ENCODE peak calls at places on chromosomes 2 and 18, in five cellular contexts. O is SJSA1, L is PC-3, S is IMR-90, M is Panc1. Y is an unnamed sample. For H3K4me1, the result is how much of the 10 kb centered on the place peaks cover.

GRCh38 chr18:59049726-59050660 is 89.7 kb upstream of the SEC11C start:
- DNase-seq in O (no peak), L (no peak), S (no peak), M (no peak), Y (no peak)

GRCh38 chr2:14616342-14616741 is 16.2 kb upstream of the LRATD1 start:
- DNase-seq in O (no peak), L (no peak), S (no peak), M (no peak), Y (no peak)

GRCh38 chr18:58501033-58501432 is 127.9 kb downstream of the ALPK2 start:
- DNase-seq in O (no peak), L (no peak), S (no peak), M (no peak), Y (no peak)

GRCh38 chr18:61546598-61546997 is 213.4 kb downstream of the CDH20 start:
- DNase-seq in O (peak), L (peak), S (peak), M (no peak), Y (no peak)

GRCh38 chr2:178716394-178716793 is 90.8 kb downstream of the TTN start:
- DNase-seq in O (no peak), L (no peak), S (no peak), M (no peak), Y (no peak)

GRCh38 chr2:58896600-58896999 is 655.5 kb upstream of the FANCL start:
- DNase-seq in O (no peak), L (no peak), S (peak), M (no peak), Y (no peak)

GRCh38 chr18:23059541-23060465 is 75.5 kb upstream of the CABLES1 start:
- DNase-seq in O (no peak), L (no peak), S (peak), M (no peak), Y (no peak)

GRCh38 chr2:184517402-184517801 is 80.9 kb upstream of the ZNF804A start:
- DNase-seq in O (no peak), L (no peak), S (no peak), M (no peak), Y (no peak)

GRCh38 chr18:23126352-23127056 is 8.8 kb upstream of the CABLES1 start:
- DNase-seq in O (no peak), L (no peak), S (no peak), M (no peak), Y (no peak)

GRCh38 chr2:217248312-217248935 is 388.6 kb upstream of the TNP1 start:
- DNase-seq in O (peak), L (no peak), S (peak), M (no peak), Y (no peak)

GRCh38 chr2:167293172-167293781 is 405.0 kb downstream of the XIRP2 start:
- DNase-seq in O (peak), L (peak), S (peak), M (no peak), Y (no peak)

GRCh38 chr2:61952291-61952690 is 46.8 kb downstream of the COMMD1 start:
- DNase-seq in O (no peak), L (no peak), S (no peak), M (no peak), Y (no peak)

GRCh38 chr2:233418052-233418760 is 63.9 kb downstream of the DGKD start:
- DNase-seq in O (no peak), L (peak), S (no peak), M (no peak), Y (no peak)

GRCh38 chr2:187499941-187500532 is 52.0 kb upstream of the CALCRL start:
- DNase-seq in O (peak), L (peak), S (peak), M (peak), Y (no peak)

GRCh38 chr2:197008229-197008628 is 81.7 kb upstream of the PGAP1 start:
- DNase-seq in O (no peak), L (peak), S (peak), M (no peak), Y (no peak)

GRCh38 chr2:185628985-185629384 is 109.6 kb upstream of the FSIP2 start:
- DNase-seq in O (no peak), L (peak), S (no peak), M (no peak), Y (peak)

GRCh38 chr18:50492061-50492460 is 67.8 kb upstream of the MAPK4 start:
- DNase-seq in O (no peak), L (no peak), S (no peak), M (no peak), Y (no peak)

GRCh38 chr18:48990497-48991298 is 39.9 kb upstream of the SMAD7 start:
- DNase-seq in O (peak), L (peak), S (peak), M (no peak), Y (no peak)

GRCh38 chr2:112151701-112152440 is 13.7 kb downstream of the FBLN7 start:
- DNase-seq in O (no peak), L (no peak), S (no peak), M (no peak), Y (no peak)

GRCh38 chr2:176405477-176405876 is 136.2 kb downstream of the MTX2 start:
- DNase-seq in O (no peak), L (no peak), S (no peak), M (no peak), Y (no peak)

GRCh38 chr2:42117923-42118758 is 51.0 kb upstream of the EML4 start:
- DNase-seq in O (peak), L (peak), S (peak), M (peak), Y (no peak)

GRCh38 chr2:126220336-126220735 is 435.6 kb upstream of the GYPC start:
- DNase-seq in O (no peak), L (peak), S (no peak), M (no peak), Y (no peak)

GRCh38 chr2:144484201-144484948 is 35.5 kb downstream of the ZEB2 start:
- DNase-seq in O (no peak), L (no peak), S (no peak), M (no peak), Y (no peak)

GRCh38 chr2:74502720-74503505 is 3.5 kb upstream of the LBX2 start:
- DNase-seq in O (peak), L (no peak), S (peak), M (no peak), Y (no peak)

GRCh38 chr2:74501335-74502071 is 2.1 kb upstream of the LBX2 start:
- DNase-seq in O (no peak), L (no peak), S (no peak), M (no peak), Y (no peak)

GRCh38 chr2:74503506-74504475 is 3.7 kb downstream of the PCGF1 start:
- DNase-seq in O (no peak), L (no peak), S (no peak), M (no peak), Y (no peak)

GRCh38 chr2:74500578-74500946 is 1.2 kb upstream of the LBX2 start:
- DNase-seq in O (no peak), L (no peak), S (no peak), M (no peak), Y (no peak)

DNA sequence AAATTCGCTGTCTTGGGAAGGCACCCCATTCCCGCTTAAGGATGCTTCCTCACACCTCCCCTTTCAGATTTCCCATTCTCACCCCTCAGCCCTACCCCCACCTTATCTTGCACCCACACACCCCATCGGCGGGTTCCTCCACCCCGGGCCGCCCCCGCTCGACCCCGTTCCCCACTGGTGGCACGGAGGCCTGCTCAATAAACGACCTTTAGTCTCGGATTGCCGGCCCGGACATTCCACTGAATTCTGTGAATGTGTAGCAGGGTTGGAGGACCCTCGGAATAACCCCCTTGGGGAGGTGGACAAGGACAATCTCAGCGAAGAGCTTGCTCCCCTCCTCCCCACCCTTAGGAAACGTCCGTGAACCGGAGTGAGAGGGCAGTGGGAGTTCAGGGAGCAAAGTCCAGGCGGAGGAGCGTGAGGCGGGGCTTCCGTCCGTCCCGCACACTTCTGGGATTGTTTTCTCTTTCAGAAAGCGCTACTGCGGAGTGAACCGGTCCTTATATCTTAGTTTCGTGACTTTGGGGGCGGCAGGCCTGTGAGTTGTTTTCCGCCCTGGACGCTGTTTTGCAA is 2.8 kb upstream of the LBX2 start:
- DNase-seq in O (no peak), L (no peak), S (no peak), M (no peak), Y (no peak)
- H3K4me3 ChIP-seq in O (peak), L (no peak), S (peak), M (peak), Y (peak)

DNA sequence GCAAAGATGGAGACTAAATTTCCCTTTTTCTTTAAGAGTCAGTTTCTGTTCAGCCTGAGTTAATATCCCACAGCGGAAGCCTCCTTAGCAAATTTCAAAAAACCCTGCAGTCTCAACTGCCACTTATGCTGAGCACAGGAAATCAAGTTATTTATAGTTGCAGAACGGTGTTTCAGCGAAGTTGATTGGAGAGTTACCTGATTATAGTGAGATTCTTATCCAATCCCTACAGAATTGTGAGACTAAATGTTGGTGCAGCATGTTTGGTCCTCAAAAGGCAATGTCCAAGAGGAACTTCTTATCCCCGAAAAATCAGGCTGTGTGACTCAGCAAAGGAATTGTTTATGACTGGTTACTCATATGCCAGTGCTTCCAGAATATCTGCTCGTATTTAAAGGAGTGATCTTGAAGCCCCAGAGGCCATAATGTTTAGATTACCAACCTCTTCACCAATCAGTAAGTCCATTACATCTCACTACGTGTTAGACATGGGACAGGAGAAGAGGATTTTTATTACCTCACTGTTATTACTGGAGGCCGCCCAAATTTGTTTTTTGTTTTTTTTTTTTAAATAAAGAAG is 67.9 kb downstream of the LRRFIP1 start:
- DNase-seq in O (peak), L (peak), S (peak), M (peak), Y (no peak)
- H3K4me1 ChIP-seq in O (under half), L (under half), S (under half), M (half or more), Y (under half)

DNA sequence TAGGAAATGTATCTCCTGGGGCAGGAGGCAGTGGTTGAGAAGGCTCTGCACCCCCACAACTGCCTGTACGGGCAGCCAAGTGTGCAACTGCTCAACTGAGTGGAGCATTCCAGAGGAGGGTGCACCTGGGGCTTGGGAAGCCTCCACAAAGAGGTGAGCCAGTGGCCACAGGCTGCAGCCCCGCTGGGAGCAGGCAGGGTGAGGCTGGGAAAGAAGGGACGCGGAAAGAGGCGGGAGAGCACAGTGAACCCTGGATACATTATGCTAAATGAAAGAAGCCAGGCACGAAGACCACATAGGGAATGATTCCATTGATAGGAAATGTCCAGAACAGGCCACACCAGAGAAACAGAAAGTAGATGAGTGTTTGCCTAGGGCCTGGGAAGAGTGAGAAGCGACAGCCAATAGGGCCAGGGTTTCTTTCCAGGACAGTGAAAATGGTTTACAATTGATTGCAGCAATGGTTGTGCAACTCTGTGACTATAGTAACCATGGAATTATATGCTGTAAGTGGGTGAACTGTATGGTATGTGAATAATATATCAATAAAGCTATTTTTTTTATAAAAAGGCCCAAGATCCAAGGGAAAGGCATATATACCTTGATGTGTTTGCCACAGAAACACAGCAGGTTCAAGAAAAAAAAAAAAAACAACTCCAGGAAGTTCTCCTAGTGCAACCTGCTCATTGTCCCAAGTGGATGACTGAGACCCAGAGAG is 82.4 kb downstream of the DDX1 start:
- DNase-seq in O (no peak), L (no peak), S (peak), M (no peak), Y (no peak)
- H3K4me3 ChIP-seq in O (no peak), L (no peak), S (no peak), M (no peak), Y (no peak)

DNA sequence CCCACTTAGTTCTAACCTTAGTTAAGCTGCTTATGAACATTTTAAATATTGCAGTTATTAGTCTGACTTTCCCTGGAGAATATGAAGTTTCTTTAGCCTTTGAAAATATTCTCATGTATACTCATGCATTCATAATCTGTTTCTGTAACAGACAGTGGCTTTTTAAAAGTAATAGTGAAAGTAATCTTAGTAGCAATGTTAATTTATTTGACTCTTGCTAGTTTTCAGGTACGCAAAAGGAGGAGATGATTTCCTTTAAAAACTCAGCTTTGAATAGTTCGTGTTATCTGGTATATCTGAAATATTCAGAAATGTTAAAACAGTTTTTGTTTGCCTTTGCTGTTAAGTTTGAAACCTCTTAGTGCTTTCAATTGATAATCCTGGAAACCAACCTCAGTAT is 3.8 kb downstream of the ANKRD12 start:
- DNase-seq in O (no peak), L (no peak), S (no peak), M (no peak), Y (no peak)
- H3K4me1 ChIP-seq in O (under half), L (under half), S (under half), M (under half), Y (under half)

DNA sequence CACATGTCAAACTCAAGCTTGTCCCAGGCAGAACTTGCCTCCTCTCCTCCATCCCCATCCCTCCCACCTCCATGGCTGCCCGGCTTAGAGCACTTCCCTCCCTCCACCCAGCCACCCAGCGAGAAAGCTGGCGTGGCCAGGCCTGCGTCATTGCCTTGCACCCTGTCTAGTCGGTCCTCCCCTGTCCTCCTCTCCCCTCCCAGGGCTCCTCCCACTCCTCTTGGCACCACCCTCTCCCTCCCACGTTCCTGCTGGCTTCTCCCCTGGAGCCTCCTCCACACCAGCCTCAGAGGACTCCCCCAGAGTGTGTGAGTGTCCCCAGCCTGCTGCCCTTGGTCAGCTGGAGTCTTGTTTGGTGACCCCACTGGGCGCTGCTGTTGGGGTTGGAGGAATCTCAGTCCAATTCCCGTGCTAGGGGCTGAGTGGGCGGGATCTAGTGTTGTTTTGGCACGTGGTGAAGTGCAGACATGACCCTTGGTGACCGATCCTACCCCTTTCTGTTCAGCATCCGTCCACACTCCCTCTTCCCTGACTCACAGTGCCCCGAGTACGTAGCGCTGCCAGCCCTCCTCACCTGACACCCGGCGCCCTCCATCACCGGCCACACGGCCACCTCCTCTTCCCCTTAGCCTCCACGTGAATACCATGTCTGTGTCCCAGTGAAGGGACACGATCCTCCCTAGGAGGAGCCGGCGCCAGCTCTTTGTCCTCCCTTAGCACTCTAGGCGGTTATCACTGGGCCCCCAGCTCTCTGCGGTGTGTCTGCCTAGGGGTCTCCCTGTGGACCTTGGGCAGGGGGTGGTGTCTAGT is 41.4 kb downstream of the ATP6V1C2 start:
- DNase-seq in O (no peak), L (no peak), S (peak), M (no peak), Y (no peak)
- H3K4me3 ChIP-seq in O (no peak), L (no peak), S (no peak), M (no peak), Y (no peak)

GRCh38 chr2:190506666-190507065 is 27.9 kb downstream of the NEMP2 start:
- DNase-seq in O (no peak), L (no peak), S (no peak), M (no peak), Y (no peak)

GRCh38 chr2:190507135-190507534 is 27.4 kb downstream of the NEMP2 start:
- DNase-seq in O (no peak), L (no peak), S (no peak), M (no peak), Y (no peak)

GRCh38 chr2:190505696-190506095 is 28.8 kb downstream of the NEMP2 start:
- DNase-seq in O (no peak), L (no peak), S (no peak), M (no peak), Y (no peak)

GRCh38 chr2:190503088-190503487 is 31.4 kb downstream of the NEMP2 start:
- DNase-seq in O (no peak), L (no peak), S (no peak), M (no peak), Y (no peak)

GRCh38 chr2:190504912-190505311 is 29.6 kb downstream of the NEMP2 start:
- DNase-seq in O (no peak), L (no peak), S (no peak), M (no peak), Y (no peak)
- H3K4me1 ChIP-seq in O (under half), L (under half), S (under half), M (under half), Y (under half)

GRCh38 chr2:136863468-136863867 is 98.1 kb downstream of the THSD7B start:
- DNase-seq in O (no peak), L (no peak), S (no peak), M (no peak), Y (no peak)

GRCh38 chr2:136858656-136859055 is 93.3 kb downstream of the THSD7B start:
- DNase-seq in O (no peak), L (no peak), S (no peak), M (no peak), Y (no peak)

GRCh38 chr2:136860443-136860958 is 95.2 kb downstream of the THSD7B start:
- DNase-seq in O (no peak), L (no peak), S (no peak), M (no peak), Y (no peak)

GRCh38 chr2:136863874-136864273 is 98.5 kb downstream of the THSD7B start:
- DNase-seq in O (no peak), L (no peak), S (no peak), M (no peak), Y (no peak)
- H3K4me3 ChIP-seq in O (no peak), L (no peak), S (no peak), M (no peak), Y (no peak)

DNA sequence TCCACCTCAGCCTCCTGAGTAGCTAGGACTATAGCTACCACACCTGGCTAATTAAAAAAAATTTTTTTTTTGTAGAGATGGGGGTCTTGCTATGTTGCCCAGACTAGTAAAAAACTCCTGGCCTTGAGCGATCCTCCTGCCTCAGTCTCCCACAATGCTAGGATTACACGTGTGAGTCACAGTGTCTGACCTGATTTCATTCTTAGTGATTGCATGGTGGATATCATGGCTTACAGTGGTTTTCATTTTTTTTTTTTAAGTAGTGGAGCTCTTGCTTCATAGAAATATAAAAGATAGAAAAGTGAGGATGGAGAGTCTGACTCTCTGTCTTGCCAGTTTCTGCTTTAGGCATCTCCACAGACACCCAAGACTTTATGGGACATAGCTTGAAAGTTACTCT is 83.6 kb downstream of the CDC42EP3 start:
- DNase-seq in O (no peak), L (no peak), S (no peak), M (no peak), Y (no peak)
- H3K4me1 ChIP-seq in O (half or more), L (half or more), S (under half), M (under half), Y (under half)

GRCh38 chr2:129913695-129914495 is 65.6 kb upstream of the RAB6C start:
- DNase-seq in O (no peak), L (no peak), S (no peak), M (no peak), Y (no peak)
- H3K4me3 ChIP-seq in O (no peak), L (no peak), S (no peak), M (no peak), Y (no peak)

Y was measured in iPS DF 6.9.